ENCODE peak calls at places on chromosome 7, in four cellular contexts. One of them, this sample, is unnamed.

GRCh38 chr7:149497467-149498261 is at the start of gene ZNF746:
- DNase-seq in dorsolateral prefrontal cortex: peak
- DNase-seq in H9: peak
- DNase-seq in SK-N-SH: peak
- DNase-seq in this sample: peak

GRCh38 chr7:44533301-44534055 is 7.7 kb downstream of the NPC1L1 start:
- DNase-seq in dorsolateral prefrontal cortex: no peak
- DNase-seq in H9: no peak
- DNase-seq in SK-N-SH: peak
- DNase-seq in this sample: no peak

GRCh38 chr7:47669178-47669878 is 87.4 kb upstream of the TNS3 start:
- DNase-seq in dorsolateral prefrontal cortex: peak
- DNase-seq in H9: no peak
- DNase-seq in SK-N-SH: no peak
- DNase-seq in this sample: no peak

GRCh38 chr7:93203496-93203895 is 22.8 kb downstream of the HEPACAM2 start:
- DNase-seq in dorsolateral prefrontal cortex: no peak
- DNase-seq in H9: no peak
- DNase-seq in SK-N-SH: no peak
- DNase-seq in this sample: no peak

GRCh38 chr7:7772385-7772784 is 54.0 kb upstream of the RPA3 start:
- DNase-seq in dorsolateral prefrontal cortex: no peak
- DNase-seq in H9: no peak
- DNase-seq in SK-N-SH: no peak
- DNase-seq in this sample: no peak

GRCh38 chr7:25553580-25554274 is 325.4 kb upstream of the NPVF start:
- DNase-seq in dorsolateral prefrontal cortex: no peak
- DNase-seq in H9: no peak
- DNase-seq in SK-N-SH: no peak
- DNase-seq in this sample: no peak

GRCh38 chr7:141221007-141221612 is 147.2 kb downstream of the TMEM178B start:
- DNase-seq in dorsolateral prefrontal cortex: no peak
- DNase-seq in H9: no peak
- DNase-seq in SK-N-SH: no peak
- DNase-seq in this sample: no peak

GRCh38 chr7:129210256-129210988 is 14.4 kb upstream of the AHCYL2 start:
- DNase-seq in dorsolateral prefrontal cortex: peak
- DNase-seq in H9: peak
- DNase-seq in SK-N-SH: peak
- DNase-seq in this sample: peak

GRCh38 chr7:130943336-130943901 is 209.4 kb upstream of the KLF14 start:
- DNase-seq in dorsolateral prefrontal cortex: no peak
- DNase-seq in H9: no peak
- DNase-seq in SK-N-SH: no peak
- DNase-seq in this sample: no peak

GRCh38 chr7:142901426-142902259 is 16.1 kb upstream of the TRPV6 start:
- DNase-seq in dorsolateral prefrontal cortex: no peak
- DNase-seq in H9: no peak
- DNase-seq in SK-N-SH: no peak
- DNase-seq in this sample: no peak

GRCh38 chr7:43758029-43758860 is at the start of gene BLVRA:
- DNase-seq in dorsolateral prefrontal cortex: peak
- DNase-seq in H9: peak
- DNase-seq in SK-N-SH: peak
- DNase-seq in this sample: peak

DNA sequence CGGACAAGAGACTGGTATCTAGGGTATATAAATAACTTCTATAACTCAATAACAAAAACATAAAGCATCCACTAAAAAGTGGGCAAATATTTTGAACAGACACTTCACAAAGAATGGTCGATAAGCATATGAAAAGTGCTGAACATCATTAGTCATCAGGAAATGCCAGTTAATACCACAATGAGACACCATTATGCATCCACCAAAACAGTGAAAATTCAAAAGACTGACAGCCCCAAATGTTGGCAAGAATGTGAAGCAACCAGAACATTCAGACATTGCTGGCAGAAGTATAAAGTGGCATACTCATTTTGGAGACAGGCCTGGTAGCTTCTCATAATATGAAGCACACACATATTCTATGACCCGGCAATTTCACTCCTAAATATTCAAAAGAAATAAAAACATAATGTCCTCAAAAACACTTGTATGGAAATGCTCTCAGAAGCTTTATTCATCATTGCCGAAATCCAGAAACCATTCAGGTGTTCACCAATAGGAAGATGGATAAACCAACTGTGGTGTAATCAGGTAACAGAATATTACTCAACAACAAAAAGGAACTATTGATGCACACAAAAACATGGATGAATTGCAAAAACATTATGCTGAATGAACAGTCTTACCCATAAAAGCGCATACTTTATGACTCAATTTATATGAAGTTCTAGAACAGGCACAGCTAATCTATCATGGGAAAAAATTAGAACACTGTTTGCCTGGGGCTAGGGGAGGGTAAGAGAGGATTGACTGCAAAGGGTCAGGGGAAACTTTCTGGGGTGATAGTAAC is 26.7 kb upstream of the GSAP start:
- DNase-seq in dorsolateral prefrontal cortex: no peak
- DNase-seq in H9: no peak
- DNase-seq in SK-N-SH: no peak
- DNase-seq in this sample: no peak
- TF ChIP-seq CTCF in dorsolateral prefrontal cortex: no peak
- TF ChIP-seq CTCF in H9: no peak
- TF ChIP-seq CTCF in SK-N-SH: no peak
- TF ChIP-seq CTCF in this sample: no peak

DNA sequence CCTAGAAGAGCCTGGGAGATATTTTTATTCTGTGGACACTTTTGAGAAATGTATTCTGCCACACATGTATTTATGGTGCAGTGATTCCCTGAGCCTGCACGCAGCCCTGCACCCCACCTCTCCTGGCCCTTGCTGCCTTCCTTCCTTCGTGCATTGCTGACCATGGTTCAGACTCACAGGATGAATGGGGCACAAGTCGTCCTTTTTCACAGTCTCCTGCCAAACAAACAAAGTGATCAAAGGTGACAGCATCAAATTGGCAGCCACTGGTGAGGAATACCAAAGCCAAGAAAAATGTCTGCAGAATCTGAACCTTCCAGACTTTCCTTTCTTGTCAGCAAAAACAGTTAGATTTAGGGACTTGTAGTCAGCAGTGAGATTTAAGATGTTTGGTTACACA is 215.0 kb downstream of the ACTR3B start:
- DNase-seq in dorsolateral prefrontal cortex: no peak
- DNase-seq in H9: no peak
- DNase-seq in SK-N-SH: no peak
- DNase-seq in this sample: no peak
- TF ChIP-seq CTCF in dorsolateral prefrontal cortex: no peak
- TF ChIP-seq CTCF in H9: no peak
- TF ChIP-seq CTCF in SK-N-SH: no peak
- TF ChIP-seq CTCF in this sample: no peak

DNA sequence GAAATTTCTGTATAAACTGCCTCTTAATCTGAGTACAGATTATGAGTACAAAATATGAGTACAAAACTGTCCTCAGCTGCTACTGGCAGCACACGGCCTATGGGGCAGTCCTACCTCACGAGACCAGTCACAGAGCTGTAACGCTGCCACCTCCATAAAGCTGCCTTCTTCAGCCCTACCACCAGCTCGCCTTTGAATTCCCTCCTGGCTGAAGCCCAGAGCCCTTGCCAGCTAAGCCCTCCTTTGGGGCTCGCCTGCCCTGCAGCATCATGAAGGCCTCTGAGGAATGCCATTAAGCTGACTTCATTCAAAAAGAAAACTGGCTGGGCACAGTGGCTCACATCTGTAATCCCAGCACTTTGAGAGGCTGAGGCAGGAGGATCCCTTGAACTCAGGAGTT is 180.0 kb upstream of the SH2B2 start:
- DNase-seq in dorsolateral prefrontal cortex: peak
- DNase-seq in H9: no peak
- DNase-seq in SK-N-SH: no peak
- DNase-seq in this sample: no peak
- TF ChIP-seq CTCF in dorsolateral prefrontal cortex: no peak
- TF ChIP-seq CTCF in H9: no peak
- TF ChIP-seq CTCF in SK-N-SH: no peak
- TF ChIP-seq CTCF in this sample: no peak

GRCh38 chr7:100469227-100470044 is 5.4 kb upstream of the SPACDR start:
- DNase-seq in dorsolateral prefrontal cortex: peak
- DNase-seq in H9: peak
- DNase-seq in SK-N-SH: peak
- DNase-seq in this sample: peak
- TF ChIP-seq CTCF in dorsolateral prefrontal cortex: peak
- TF ChIP-seq CTCF in H9: peak
- TF ChIP-seq CTCF in SK-N-SH: peak
- TF ChIP-seq CTCF in this sample: peak

GRCh38 chr7:3191545-3191944 is 109.5 kb upstream of the SDK1 start:
- DNase-seq in dorsolateral prefrontal cortex: no peak
- DNase-seq in H9: no peak
- DNase-seq in SK-N-SH: no peak
- DNase-seq in this sample: no peak
- TF ChIP-seq CTCF in dorsolateral prefrontal cortex: no peak
- TF ChIP-seq CTCF in H9: no peak
- TF ChIP-seq CTCF in SK-N-SH: no peak
- TF ChIP-seq CTCF in this sample: no peak

DNA sequence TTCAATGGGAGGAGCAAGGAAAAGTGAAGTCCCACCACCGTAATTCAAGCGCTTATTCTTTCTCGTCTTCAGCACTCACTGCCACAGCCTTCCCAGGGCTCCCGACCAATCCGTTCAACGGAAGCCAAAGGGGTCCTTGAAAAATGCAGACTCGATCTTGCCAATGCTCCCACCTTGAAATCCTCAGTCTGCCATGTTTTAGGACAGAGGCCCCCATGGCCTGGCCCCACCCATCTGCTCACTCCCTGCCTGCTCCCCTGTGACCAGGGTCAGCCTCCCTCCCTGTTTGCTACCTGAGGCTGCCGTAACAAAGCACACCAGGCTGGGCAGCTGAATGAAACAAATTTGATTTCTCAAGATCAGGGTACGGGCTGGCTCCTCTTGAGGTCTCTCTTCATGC is 3.0 kb upstream of the DNAAF5 start:
- DNase-seq in dorsolateral prefrontal cortex: no peak
- DNase-seq in H9: no peak
- DNase-seq in SK-N-SH: no peak
- DNase-seq in this sample: peak
- TF ChIP-seq CTCF in dorsolateral prefrontal cortex: no peak
- TF ChIP-seq CTCF in H9: no peak
- TF ChIP-seq CTCF in SK-N-SH: no peak
- TF ChIP-seq CTCF in this sample: no peak